ENCODE peak calls at places on chromosomes 4 and X, in four cellular contexts. L is activated B cell treated with CpG ODN at 0.5 μM for 24 hours, M is endothelial cell, P is MM.1S. U is an unnamed sample.

GRCh38 chr4:47110670-47111069 is 79.3 kb downstream of the GABRB1 start:
- DNase-seq in L (no peak), M (no peak), P (no peak), U (no peak)

GRCh38 chrX:39096599-39096998 is 295.3 kb downstream of the MID1IP1 start:
- DNase-seq in L (no peak), M (no peak), P (no peak), U (no peak)

GRCh38 chr4:55545133-55545532 is 1.6 kb downstream of the CLOCK start:
- DNase-seq in L (no peak), M (no peak), P (no peak), U (no peak)

GRCh38 chrX:119363391-119363790 is 35.7 kb upstream of the SLC25A43 start:
- DNase-seq in L (no peak), M (no peak), P (no peak), U (no peak)

GRCh38 chr4:5976921-5977320 is 41.3 kb downstream of the C4orf50 start:
- DNase-seq in L (peak; percentile 2), M (no peak), P (no peak), U (no peak)

GRCh38 chr4:2689825-2690700 is 66.1 kb downstream of the TNIP2 start:
- DNase-seq in L (peak; percentile 78), M (no peak), P (no peak), U (no peak)

GRCh38 chr4:169314906-169315305 is 44.1 kb upstream of the SH3RF1 start:
- DNase-seq in L (no peak), M (no peak), P (no peak), U (no peak)

GRCh38 chrX:35149517-35149916 is 206.9 kb downstream of the FAM47B start:
- DNase-seq in L (no peak), M (no peak), P (no peak), U (no peak)